ENCODE peak calls at places on chromosomes 2 and 18, in ten cellular contexts. Y is tibial nerve, G is IMR-90, P is gastrocnemius medialis, O is heart left ventricle, S is GM12878, L is sigmoid colon, Q is esophagus squamous epithelium, Z is upper lobe of left lung, C is Peyer's patch. V is an unnamed sample.

GRCh38 chr2:95121495-95122196 is at the start of gene MRPS5:
- DNase-seq in Y (peak; percentile 78), G (peak; percentile 50), P (peak; percentile 60), O (peak; percentile 91), S (peak; percentile 13), L (peak; percentile 87), Q (no peak), Z (peak; percentile 86), C (peak; percentile 92), V (peak; percentile 98)

GRCh38 chr18:9516437-9517064 is 41.2 kb downstream of the RALBP1 start:
- DNase-seq in Y (peak; percentile 38), G (peak; percentile 46), P (no peak), O (no peak), S (peak; percentile 17), L (no peak), Q (no peak), Z (no peak), C (no peak), V (no peak)

GRCh38 chr2:222722327-222722946 is 51.0 kb downstream of the MOGAT1 start:
- DNase-seq in Y (no peak), G (peak; percentile 78), P (no peak), O (peak; percentile 52), S (peak; percentile 64), L (no peak), Q (no peak), Z (no peak), C (no peak), V (no peak)

GRCh38 chr2:68643011-68643873 is at the start of gene PROKR1:
- DNase-seq in Y (no peak), G (no peak), P (no peak), O (peak; percentile 53), S (no peak), L (no peak), Q (no peak), Z (peak; percentile 23), C (peak; percentile 45), V (peak; percentile 80)

GRCh38 chr18:52190630-52191029 is 149.4 kb upstream of the DCC start:
- DNase-seq in Y (no peak), G (no peak), P (no peak), O (no peak), S (no peak), L (no peak), Q (no peak), Z (no peak), C (no peak), V (no peak)

GRCh38 chr2:163182764-163183354 is 344.3 kb upstream of the KCNH7 start:
- DNase-seq in Y (no peak), G (peak; percentile 32), P (no peak), O (no peak), S (no peak), L (no peak), Q (no peak), Z (no peak), C (no peak), V (no peak)

GRCh38 chr2:176960736-176961135 is 251.9 kb upstream of the HNRNPA3 start:
- DNase-seq in Y (no peak), G (no peak), P (no peak), O (no peak), S (no peak), L (no peak), Q (no peak), Z (no peak), C (no peak), V (no peak)

GRCh38 chr18:44679056-44679911 is 1.4 kb upstream of the SETBP1 start:
- DNase-seq in Y (peak; percentile 84), G (peak; percentile 81), P (peak; percentile 84), O (peak; percentile 93), S (no peak), L (peak; percentile 94), Q (peak; percentile 37), Z (peak; percentile 87), C (peak; percentile 94), V (peak; percentile 95)

GRCh38 chr2:185417111-185417510 is 321.5 kb upstream of the FSIP2 start:
- DNase-seq in Y (no peak), G (no peak), P (no peak), O (no peak), S (no peak), L (no peak), Q (no peak), Z (no peak), C (no peak), V (no peak)

GRCh38 chr18:24987933-24988840 is 363.8 kb downstream of the ZNF521 start:
- DNase-seq in Y (peak; percentile 45), G (no peak), P (peak; percentile 87), O (peak; percentile 69), S (no peak), L (peak; percentile 72), Q (no peak), Z (peak; percentile 66), C (no peak), V (no peak)

GRCh38 chr2:232893834-232894233 is 23.8 kb downstream of the SNORC start:
- DNase-seq in Y (no peak), G (no peak), P (no peak), O (no peak), S (no peak), L (no peak), Q (no peak), Z (no peak), C (peak; percentile 21), V (no peak)

GRCh38 chr2:5695641-5696350 is 3.6 kb downstream of the SOX11 start:
- DNase-seq in Y (no peak), G (peak; percentile 55), P (no peak), O (peak; percentile 23), S (no peak), L (no peak), Q (no peak), Z (no peak), C (no peak), V (no peak)

GRCh38 chr2:204664708-204665121 is 119.4 kb downstream of the PARD3B start:
- DNase-seq in Y (no peak), G (peak; percentile 55), P (no peak), O (no peak), S (no peak), L (no peak), Q (no peak), Z (no peak), C (no peak), V (no peak)

GRCh38 chr2:187541086-187542085 is 12.8 kb downstream of the TFPI start:
- DNase-seq in Y (peak; percentile 57), G (peak; percentile 94), P (peak; percentile 35), O (no peak), S (no peak), L (no peak), Q (no peak), Z (peak; percentile 32), C (peak; percentile 63), V (no peak)
- TF ChIP-seq POLR2A in Y (no peak), G (no peak), P (peak; percentile 20), O (no peak), S (no peak), L (no peak), Q (no peak), Z (no peak), C (no peak), V (no peak)

GRCh38 chr18:6997802-6998201 is 119.8 kb downstream of the LAMA1 start:
- DNase-seq in Y (no peak), G (no peak), P (no peak), O (no peak), S (no peak), L (no peak), Q (no peak), Z (no peak), C (no peak), V (no peak)

GRCh38 chr18:6994719-6995430 is 122.7 kb downstream of the LAMA1 start:
- DNase-seq in Y (no peak), G (no peak), P (no peak), O (no peak), S (no peak), L (no peak), Q (no peak), Z (no peak), C (no peak), V (no peak)

GRCh38 chr18:6992761-6993160 is 124.8 kb downstream of the LAMA1 start:
- DNase-seq in Y (no peak), G (no peak), P (no peak), O (no peak), S (no peak), L (no peak), Q (no peak), Z (no peak), C (no peak), V (no peak)

DNA sequence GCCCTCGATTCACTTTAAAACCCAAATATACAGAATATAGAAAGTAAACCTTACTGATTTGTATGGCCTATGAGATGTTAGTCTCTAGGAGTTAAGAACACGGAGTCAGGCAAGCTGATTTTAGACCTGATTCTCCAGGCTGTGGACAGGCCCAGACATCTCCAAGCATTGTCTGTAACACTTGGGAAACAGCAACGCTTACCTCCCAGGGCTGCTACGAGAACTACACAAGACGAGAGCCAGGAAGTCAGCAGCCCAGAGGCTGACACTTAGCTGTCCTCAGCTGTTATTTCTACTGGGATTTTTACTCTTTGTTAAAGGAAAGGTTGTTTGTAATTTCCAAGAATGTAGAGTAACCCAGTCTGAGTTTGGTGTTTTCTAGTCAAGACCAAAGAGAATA is 123.5 kb downstream of the LAMA1 start:
- DNase-seq in Y (no peak), G (peak; percentile 17), P (no peak), O (no peak), S (no peak), L (no peak), Q (no peak), Z (no peak), C (no peak), V (no peak)
- H3K27ac ChIP-seq in Y (no peak overlapping the region), G (peak overlapping the region; percentile 1), P (no peak overlapping the region), O (no peak overlapping the region), S (no peak overlapping the region), L (no peak overlapping the region), Q (no peak overlapping the region), Z (no peak overlapping the region), C (no peak overlapping the region), V (no peak overlapping the region)

DNA sequence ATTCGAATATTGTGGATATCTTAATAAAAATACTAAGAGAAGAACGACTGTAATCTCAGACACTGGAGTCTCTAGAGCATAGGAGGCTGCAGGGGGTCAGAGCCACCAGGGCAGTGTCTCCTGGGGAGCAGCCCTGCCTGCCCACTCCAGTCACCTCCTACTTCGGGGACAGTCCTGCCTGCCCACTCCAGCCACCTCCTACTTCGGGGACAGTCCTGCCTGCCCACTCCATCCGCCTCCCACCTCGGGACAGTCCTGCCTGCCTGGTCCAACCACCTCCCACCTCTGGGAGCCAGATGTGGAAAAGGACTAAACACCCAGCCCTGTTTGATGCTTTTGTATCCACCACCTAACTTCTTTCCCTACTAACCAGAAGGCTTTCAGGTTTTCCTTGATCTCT is 350.1 kb upstream of the SMIM21 start:
- DNase-seq in Y (no peak), G (no peak), P (no peak), O (no peak), S (no peak), L (no peak), Q (no peak), Z (no peak), C (no peak), V (no peak)
- H3K27me3 ChIP-seq in Y (no peaks in the 10 kb centered on the region), G (no peaks in the 10 kb centered on the region), P (no peaks in the 10 kb centered on the region), O (no peaks in the 10 kb centered on the region), S (no peaks in the 10 kb centered on the region), L (no peaks in the 10 kb centered on the region), Q (no peaks in the 10 kb centered on the region), Z (no peaks in the 10 kb centered on the region), C (no peaks in the 10 kb centered on the region), V (no peaks in the 10 kb centered on the region)

DNA sequence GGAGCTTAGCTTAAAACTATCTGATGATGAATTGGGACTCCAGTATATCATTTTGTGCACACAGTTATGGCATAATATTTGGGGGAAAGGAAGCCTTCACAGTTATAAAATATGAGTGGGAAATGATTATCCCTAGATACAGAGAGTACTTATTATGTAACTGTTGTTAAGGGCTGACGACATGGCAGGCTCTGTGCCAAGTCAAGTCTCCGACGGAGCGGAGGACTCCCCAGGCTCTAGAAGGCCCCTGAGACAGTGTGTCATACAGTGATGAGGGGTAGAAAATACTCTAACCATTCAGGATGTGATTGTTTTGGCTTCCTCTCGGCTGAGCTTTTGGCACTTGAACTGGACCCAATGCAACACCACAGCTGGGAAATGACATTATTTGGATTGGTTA is 211.8 kb downstream of the SLC8A1 start:
- DNase-seq in Y (peak; percentile 55), G (peak; percentile 96), P (peak; percentile 38), O (peak; percentile 92), S (no peak), L (peak; percentile 96), Q (no peak), Z (peak; percentile 55), C (peak; percentile 61), V (no peak)
- TF ChIP-seq POLR2A in Y (no peak), G (no peak), P (no peak), O (no peak), S (no peak), L (no peak), Q (no peak), Z (no peak), C (no peak), V (no peak)

V was measured in spleen.